ENCODE peak calls at places on chromosomes 5 and 9, in five cellular contexts. T is WTC11, S is NCI-H748 treated with DMSO at 0.1 percent for 48 hours, I is NCI-H1092 treated with DMSO at 0.1 percent for 48 hours, V is activated T-cell treated with anti-CD3 and anti-CD28 coated beads for 4 hours. R is an unnamed sample.

GRCh38 chr5:179607449-179607931 is 16.0 kb downstream of the HNRNPH1 start:
- DNase-seq in T (no peak), S (no peak), I (no peak), V (no peak), R (no peak)

GRCh38 chr5:41128291-41128690 is 57.1 kb upstream of the MROH2B start:
- DNase-seq in T (no peak), S (no peak), I (peak), V (no peak), R (no peak)

GRCh38 chr9:38621434-38622082 is 1.2 kb upstream of the ANKRD18A start:
- DNase-seq in T (peak), S (peak), I (peak), V (peak), R (no peak)

GRCh38 chr5:134939500-134939899 is 28.2 kb upstream of the CATSPER3 start:
- DNase-seq in T (no peak), S (no peak), I (no peak), V (no peak), R (no peak)

GRCh38 chr9:125486109-125486508 is 220.9 kb downstream of the MAPKAP1 start:
- DNase-seq in T (no peak), S (no peak), I (no peak), V (no peak), R (no peak)

GRCh38 chr9:128902351-128903078 is 18.3 kb upstream of the PHYHD1 start:
- DNase-seq in T (no peak), S (no peak), I (no peak), V (peak), R (no peak)

GRCh38 chr5:41707853-41708603 is 162.2 kb downstream of the OXCT1 start:
- DNase-seq in T (peak), S (peak), I (no peak), V (no peak), R (peak)

GRCh38 chr9:78865757-78866156 is 568.8 kb downstream of the PSAT1 start:
- DNase-seq in T (no peak), S (no peak), I (peak), V (no peak), R (no peak)

GRCh38 chr9:12798066-12798770 is 23.4 kb downstream of the LURAP1L start:
- DNase-seq in T (no peak), S (no peak), I (peak), V (no peak), R (no peak)

GRCh38 chr5:56910123-56910951 is 941 bp downstream of the SETD9 start:
- DNase-seq in T (peak), S (peak), I (peak), V (peak), R (no peak)

GRCh38 chr5:77772729-77773128 is 3.4 kb downstream of the TBCA start:
- DNase-seq in T (no peak), S (no peak), I (no peak), V (no peak), R (no peak)

GRCh38 chr9:32524558-32525461 is 1.2 kb downstream of the RIGI start:
- DNase-seq in T (no peak), S (peak), I (no peak), V (no peak), R (no peak)

GRCh38 chr5:82939326-82939725 is 137.9 kb downstream of the TMEM167A start:
- DNase-seq in T (no peak), S (no peak), I (no peak), V (no peak), R (no peak)

GRCh38 chr5:125112196-125112595 is 365.8 kb upstream of the ZNF608 start:
- DNase-seq in T (no peak), S (no peak), I (no peak), V (no peak), R (peak)

GRCh38 chr9:119707228-119707627 is 338.0 kb upstream of the BRINP1 start:
- DNase-seq in T (no peak), S (no peak), I (no peak), V (no peak), R (no peak)

GRCh38 chr5:34037829-34038228 is 5.2 kb downstream of the C1QTNF3 start:
- DNase-seq in T (no peak), S (no peak), I (no peak), V (no peak), R (no peak)

GRCh38 chr5:1346627-1347440 is 1.9 kb upstream of the CLPTM1L start:
- DNase-seq in T (no peak), S (no peak), I (no peak), V (no peak), R (no peak)

GRCh38 chr9:114953917-114954316 is 23.5 kb upstream of the TNFSF8 start:
- DNase-seq in T (no peak), S (no peak), I (no peak), V (no peak), R (peak)

GRCh38 chr5:151694035-151694485 is 7.3 kb upstream of the SPARC start:
- DNase-seq in T (no peak), S (no peak), I (no peak), V (no peak), R (no peak)

GRCh38 chr5:166505086-166505485 is 1786.4 kb upstream of the WWC1 start:
- DNase-seq in T (no peak), S (no peak), I (peak), V (no peak), R (no peak)